ENCODE peak calls at places on chromosome X, in four cellular contexts. W is K562, C is HL-60, U is GM12878. Q is an unnamed sample.

GRCh38 chrX:21905209-21905735 is 35.2 kb upstream of the SMS start:
- DNase-seq in W (no peak), C (no peak), U (no peak), Q (no peak)

GRCh38 chrX:31499120-31499519 is 427.3 kb upstream of the FTHL17 start:
- DNase-seq in W (no peak), C (no peak), U (no peak), Q (no peak)

GRCh38 chrX:56733459-56734046 is 4.5 kb downstream of the NBDY start:
- DNase-seq in W (peak), C (no peak), U (no peak), Q (no peak)

GRCh38 chrX:96704661-96705060 is 20.0 kb downstream of the DIAPH2 start:
- DNase-seq in W (no peak), C (no peak), U (no peak), Q (no peak)

GRCh38 chrX:1592128-1592862 is 891 bp downstream of the AKAP17A start:
- DNase-seq in W (peak), C (no peak), U (no peak), Q (peak)

GRCh38 chrX:22351966-22352365 is 79.3 kb downstream of the CBLL2 start:
- DNase-seq in W (no peak), C (no peak), U (no peak), Q (no peak)

GRCh38 chrX:1472975-1473374 is 20.3 kb upstream of the ASMTL start:
- DNase-seq in W (no peak), C (no peak), U (no peak), Q (no peak)

GRCh38 chrX:106917830-106918500 is 2.2 kb upstream of the CLDN2 start:
- DNase-seq in W (no peak), C (no peak), U (no peak), Q (no peak)

GRCh38 chrX:130100180-130100579 is 10.1 kb downstream of the ELF4 start:
- DNase-seq in W (no peak), C (no peak), U (no peak), Q (no peak)

GRCh38 chrX:57985951-57986350 is 75.7 kb upstream of the ZXDA start:
- DNase-seq in W (no peak), C (no peak), U (no peak), Q (no peak)

GRCh38 chrX:38055170-38055847 is 49.0 kb downstream of the SYTL5 start:
- DNase-seq in W (no peak), C (no peak), U (peak), Q (no peak)

GRCh38 chrX:134501942-134502341 is 42.0 kb downstream of the HPRT1 start:
- DNase-seq in W (no peak), C (no peak), U (no peak), Q (no peak)

GRCh38 chrX:118847676-118848075 is 24.1 kb downstream of the ZCCHC12 start:
- DNase-seq in W (peak), C (no peak), U (no peak), Q (no peak)

GRCh38 chrX:19602866-19603620 is 87.7 kb upstream of the MAP3K15 start:
- DNase-seq in W (peak), C (no peak), U (no peak), Q (no peak)
- TF ChIP-seq SPI1 in W (no peak), C (no peak), U (no peak), Q (no peak)

DNA sequence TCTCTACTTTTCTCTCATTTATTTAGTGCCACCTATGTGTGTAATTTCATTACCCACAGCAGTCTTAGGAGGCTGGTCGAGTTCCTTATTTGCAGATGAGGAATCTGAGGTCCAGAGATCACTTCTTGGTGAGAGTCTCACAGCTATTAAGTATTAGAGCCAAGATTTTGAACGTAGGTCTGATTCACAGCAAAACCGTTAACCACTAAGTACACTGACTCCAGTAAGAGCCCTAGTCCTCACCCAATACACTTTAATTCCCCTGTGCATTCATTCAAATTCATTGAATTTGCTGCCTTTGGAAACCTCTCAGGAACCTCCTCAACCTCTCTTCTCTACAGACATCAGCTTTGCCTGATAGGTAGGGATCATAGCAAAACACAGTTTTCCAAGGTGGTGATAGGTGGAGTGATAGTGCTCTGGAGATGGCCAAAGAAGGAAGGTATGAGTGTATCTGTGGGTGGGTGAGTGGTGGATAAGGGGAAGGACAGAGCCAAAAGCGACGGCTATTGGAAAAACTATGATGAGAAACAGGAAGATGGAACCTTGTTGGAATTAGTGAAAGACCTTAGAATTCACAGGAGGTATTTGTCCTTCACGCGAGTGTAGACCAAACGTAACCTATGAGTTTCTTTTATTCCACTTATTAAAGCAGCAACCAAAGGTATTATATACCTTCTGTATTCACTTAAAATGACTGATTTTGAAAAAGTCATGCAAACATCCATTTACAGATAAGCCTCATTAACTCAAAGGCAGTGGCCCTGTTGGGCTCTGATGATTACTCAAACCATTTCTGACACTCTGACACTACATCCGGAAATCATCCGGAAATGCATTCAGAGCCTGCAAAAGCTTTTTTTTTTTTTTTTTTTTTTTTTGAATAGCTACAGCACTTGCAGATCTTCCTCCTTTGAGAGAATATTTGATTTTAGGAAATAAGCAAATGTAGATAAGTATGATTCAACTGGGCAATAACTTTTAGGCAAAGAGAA is 6.3 kb downstream of the FMR1 start:
- DNase-seq in W (no peak), C (no peak), U (peak), Q (peak)
- TF ChIP-seq SPI1 in W (no peak), C (peak), U (no peak), Q (no peak)

DNA sequence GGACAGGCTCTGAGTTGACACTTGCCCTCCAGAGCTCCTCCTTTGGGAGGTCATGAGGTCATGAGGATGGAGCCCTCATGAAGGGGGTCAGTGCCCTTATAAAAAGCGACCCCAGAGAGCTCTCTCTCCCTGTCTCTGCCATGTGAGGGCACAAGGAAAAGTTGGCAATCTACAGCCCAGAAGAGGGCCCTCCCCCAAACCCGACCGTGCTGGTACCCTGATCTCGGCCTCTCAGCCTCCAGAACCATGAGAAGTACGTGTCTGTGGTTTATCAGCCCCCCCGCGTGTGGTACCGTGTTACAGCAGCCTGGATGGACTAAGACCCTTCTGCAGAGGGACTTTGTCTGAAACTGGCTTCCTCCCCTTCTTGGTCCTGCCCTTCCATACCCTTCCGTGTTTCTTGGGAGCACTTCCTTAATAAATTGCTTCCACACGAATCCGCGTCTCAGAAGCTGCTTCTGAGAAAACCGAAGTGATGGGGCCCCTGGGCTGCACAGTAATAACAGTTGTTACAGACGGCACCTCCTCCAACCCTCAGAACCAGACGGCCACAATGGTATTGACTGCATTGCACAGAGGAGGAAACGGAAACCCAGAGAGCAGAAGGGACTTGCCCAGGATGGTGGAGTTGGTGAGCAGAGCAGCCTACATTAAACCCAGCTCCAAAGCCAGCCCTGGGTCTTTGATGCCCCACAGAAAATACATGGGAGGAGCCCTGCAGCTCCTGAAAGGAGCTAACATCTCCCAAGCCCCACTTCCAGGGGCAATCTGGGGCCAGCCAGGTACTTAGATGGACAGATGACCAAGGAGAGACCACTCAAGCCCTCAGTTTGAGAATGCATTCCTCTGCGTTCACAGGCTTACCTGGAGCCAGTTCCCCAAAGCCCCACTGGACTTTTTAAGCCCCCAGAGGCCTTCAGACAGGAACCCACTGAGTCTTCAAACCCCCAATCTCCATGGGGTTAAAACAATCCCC is 242.7 kb downstream of the BCOR start:
- DNase-seq in W (no peak), C (peak), U (peak), Q (no peak)
- TF ChIP-seq SPI1 in W (peak), C (peak), U (peak), Q (peak)

GRCh38 chrX:10574663-10575062 is 45.7 kb downstream of the MID1 start:
- DNase-seq in W (no peak), C (no peak), U (no peak), Q (no peak)
- TF ChIP-seq SPI1 in W (no peak), C (no peak), U (no peak), Q (no peak)

GRCh38 chrX:17803449-17803848 is 57.6 kb downstream of the RAI2 start:
- DNase-seq in W (no peak), C (no peak), U (no peak), Q (no peak)
- TF ChIP-seq SPI1 in W (no peak), C (no peak), U (no peak), Q (no peak)

GRCh38 chrX:151902813-151903591 is 9.7 kb upstream of the MAGEA4 start:
- DNase-seq in W (no peak), C (no peak), U (no peak), Q (no peak)

GRCh38 chrX:151901821-151902220 is 10.9 kb upstream of the MAGEA4 start:
- DNase-seq in W (no peak), C (no peak), U (no peak), Q (no peak)

GRCh38 chrX:151896734-151897474 is 15.8 kb upstream of the MAGEA4 start:
- DNase-seq in W (no peak), C (no peak), U (no peak), Q (no peak)

GRCh38 chrX:151904989-151905388 is 7.7 kb upstream of the MAGEA4 start:
- DNase-seq in W (no peak), C (no peak), U (no peak), Q (no peak)

DNA sequence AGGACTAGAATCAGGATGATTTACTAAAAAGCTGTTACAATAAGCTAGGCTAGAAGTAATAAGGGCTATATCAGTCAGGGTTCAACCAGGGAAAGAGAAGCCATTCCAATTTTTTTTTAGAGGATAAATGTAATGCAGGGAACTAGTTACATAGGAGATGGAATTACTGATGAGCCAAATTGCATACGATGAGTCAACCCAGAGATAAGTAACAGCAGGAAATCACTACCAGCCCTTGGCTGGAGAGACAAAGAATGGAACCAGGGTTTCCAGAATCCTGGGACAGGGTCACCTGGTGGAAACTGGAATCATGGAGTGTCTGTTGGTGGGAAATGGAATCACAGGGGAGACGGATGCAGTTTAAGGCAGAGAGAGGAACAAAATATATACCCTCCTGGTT is 13.1 kb upstream of the MAGEA4 start:
- DNase-seq in W (no peak), C (no peak), U (no peak), Q (no peak)
- TF ChIP-seq SPI1 in W (no peak), C (no peak), U (no peak), Q (no peak)

DNA sequence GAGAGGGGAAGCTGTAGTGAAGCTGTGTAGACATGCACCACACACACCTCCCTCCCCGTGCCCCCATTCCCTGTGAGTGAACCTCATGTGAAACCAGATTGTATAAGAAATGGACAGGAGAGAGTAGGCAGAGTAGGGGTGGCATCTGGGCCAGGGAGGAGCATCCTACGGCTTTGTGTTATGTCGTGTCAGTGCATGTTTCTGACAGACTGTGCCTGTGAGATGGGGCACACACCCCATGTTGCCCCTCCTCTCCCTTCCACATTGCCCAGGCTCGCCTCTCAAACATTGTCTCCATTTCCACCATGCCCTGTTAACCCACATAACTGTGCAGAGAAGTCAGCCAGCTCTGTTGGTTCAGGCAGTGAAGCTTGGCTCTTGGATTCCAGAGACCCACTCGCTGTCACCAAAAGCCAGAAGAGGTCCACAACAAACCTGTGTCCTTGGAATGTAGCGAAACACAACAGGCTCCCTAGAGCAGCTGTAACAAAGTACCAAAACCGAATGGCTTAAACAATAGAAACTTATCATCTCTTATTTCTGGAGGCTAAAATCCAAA is 56.1 kb downstream of the SLC9A6 start:
- DNase-seq in W (no peak), C (no peak), U (no peak), Q (no peak)
- TF ChIP-seq SPI1 in W (no peak), C (no peak), U (no peak), Q (no peak)

Q was measured in GM12891.